ENCODE peak calls at places on chromosome 14, in seven cellular contexts. One of them, this sample, is unnamed.

GRCh38 chr14:24406416-24406815 is 7.6 kb downstream of the NYNRIN start:
- DNase-seq in germinal center: no peak
- DNase-seq in CD4-positive, alpha-beta memory T cell: no peak
- DNase-seq in IMR-90: no peak
- DNase-seq in NCI-H1092 treated with DMSO at 0.1 percent for 48 hours: no peak
- DNase-seq in posterior vena cava: no peak
- DNase-seq in AG08395: no peak
- DNase-seq in this sample: no peak

GRCh38 chr14:94113490-94113889 is 3.0 kb downstream of the IFI27 start:
- DNase-seq in IMR-90: peak
- DNase-seq in CD4-positive, alpha-beta memory T cell: no peak
- DNase-seq in NCI-H1092 treated with DMSO at 0.1 percent for 48 hours: peak
- DNase-seq in AG08395: no peak
- DNase-seq in germinal center: no peak
- DNase-seq in posterior vena cava: no peak
- DNase-seq in this sample: no peak

GRCh38 chr14:68939893-68940613 is 39.0 kb downstream of the ACTN1 start:
- DNase-seq in AG08395: peak
- DNase-seq in CD4-positive, alpha-beta memory T cell: no peak
- DNase-seq in IMR-90: peak
- DNase-seq in posterior vena cava: peak
- DNase-seq in NCI-H1092 treated with DMSO at 0.1 percent for 48 hours: no peak
- DNase-seq in germinal center: no peak
- DNase-seq in this sample: peak

GRCh38 chr14:74488788-74489397 is 4.2 kb downstream of the NPC2 start:
- DNase-seq in posterior vena cava: no peak
- DNase-seq in IMR-90: peak
- DNase-seq in NCI-H1092 treated with DMSO at 0.1 percent for 48 hours: no peak
- DNase-seq in AG08395: no peak
- DNase-seq in germinal center: peak
- DNase-seq in CD4-positive, alpha-beta memory T cell: no peak
- DNase-seq in this sample: no peak

GRCh38 chr14:105914738-105915385 is 388.5 kb downstream of the TMEM121 start:
- DNase-seq in AG08395: no peak
- DNase-seq in CD4-positive, alpha-beta memory T cell: no peak
- DNase-seq in IMR-90: no peak
- DNase-seq in germinal center: no peak
- DNase-seq in posterior vena cava: peak
- DNase-seq in NCI-H1092 treated with DMSO at 0.1 percent for 48 hours: no peak
- DNase-seq in this sample: no peak

GRCh38 chr14:31543969-31544799 is 17.0 kb upstream of the NUBPL start:
- DNase-seq in NCI-H1092 treated with DMSO at 0.1 percent for 48 hours: no peak
- DNase-seq in germinal center: peak
- DNase-seq in IMR-90: peak
- DNase-seq in AG08395: no peak
- DNase-seq in CD4-positive, alpha-beta memory T cell: no peak
- DNase-seq in posterior vena cava: no peak
- DNase-seq in this sample: no peak

GRCh38 chr14:33765251-33765650 is 185.6 kb downstream of the EGLN3 start:
- DNase-seq in posterior vena cava: no peak
- DNase-seq in germinal center: no peak
- DNase-seq in AG08395: no peak
- DNase-seq in IMR-90: no peak
- DNase-seq in CD4-positive, alpha-beta memory T cell: no peak
- DNase-seq in NCI-H1092 treated with DMSO at 0.1 percent for 48 hours: no peak
- DNase-seq in this sample: no peak

GRCh38 chr14:104361921-104362681 is 217.5 kb upstream of the C14orf180 start:
- DNase-seq in AG08395: no peak
- DNase-seq in CD4-positive, alpha-beta memory T cell: no peak
- DNase-seq in germinal center: no peak
- DNase-seq in posterior vena cava: peak
- DNase-seq in NCI-H1092 treated with DMSO at 0.1 percent for 48 hours: no peak
- DNase-seq in IMR-90: no peak
- DNase-seq in this sample: no peak

GRCh38 chr14:32696325-32697101 is 242.2 kb upstream of the NPAS3 start:
- DNase-seq in germinal center: no peak
- DNase-seq in AG08395: no peak
- DNase-seq in CD4-positive, alpha-beta memory T cell: no peak
- DNase-seq in posterior vena cava: no peak
- DNase-seq in NCI-H1092 treated with DMSO at 0.1 percent for 48 hours: no peak
- DNase-seq in IMR-90: no peak
- DNase-seq in this sample: no peak

GRCh38 chr14:87868920-87869319 is 124.1 kb downstream of the GALC start:
- DNase-seq in NCI-H1092 treated with DMSO at 0.1 percent for 48 hours: no peak
- DNase-seq in germinal center: no peak
- DNase-seq in posterior vena cava: no peak
- DNase-seq in CD4-positive, alpha-beta memory T cell: no peak
- DNase-seq in AG08395: no peak
- DNase-seq in IMR-90: no peak
- DNase-seq in this sample: no peak

GRCh38 chr14:31045501-31046080 is 19.4 kb upstream of the STRN3 start:
- DNase-seq in IMR-90: no peak
- DNase-seq in germinal center: no peak
- DNase-seq in AG08395: no peak
- DNase-seq in posterior vena cava: no peak
- DNase-seq in NCI-H1092 treated with DMSO at 0.1 percent for 48 hours: no peak
- DNase-seq in CD4-positive, alpha-beta memory T cell: no peak
- DNase-seq in this sample: no peak